ENCODE peak calls at places on chromosomes 16 and 17, in ten cellular contexts. I is Caco-2, Z is NB4, M is IMR-90, X is AG04450, V is sigmoid colon, W is cardiac muscle cell, K is dorsolateral prefrontal cortex, G is astrocyte of the spinal cord, U is AG10803. D is an unnamed sample.

GRCh38 chr17:45291170-45291805 is 25.5 kb downstream of the MAP3K14 start:
- DNase-seq in M (no peak), G (no peak), I (no peak), Z (peak; percentile 55), V (no peak), U (no peak), K (no peak), X (no peak), W (no peak), D (no peak)

GRCh38 chr16:21599994-21600773 is 807 bp downstream of the METTL9 start:
- DNase-seq in Z (peak; percentile 66), V (no peak), I (peak; percentile 11), U (no peak), X (no peak), W (peak; percentile 48), K (no peak), M (peak; percentile 46), G (peak; percentile 20), D (no peak)

GRCh38 chr16:3020247-3020603 is at the start of gene TNFRSF12A:
- DNase-seq in G (peak; percentile 80), Z (peak; percentile 85), W (peak; percentile 80), X (no peak), V (peak; percentile 83), I (peak; percentile 83), U (peak; percentile 73), K (peak; percentile 28), M (peak; percentile 68), D (peak; percentile 80)

GRCh38 chr17:7552621-7553051 is 3.8 kb downstream of the TNFSF12 start:
- DNase-seq in M (no peak), K (no peak), I (no peak), U (no peak), V (no peak), G (no peak), X (no peak), Z (no peak), W (no peak), D (no peak)

GRCh38 chr17:29376667-29377268 is 13.4 kb upstream of the TAOK1 start:
- DNase-seq in G (peak; percentile 90), K (peak; percentile 90), I (no peak), W (peak; percentile 91), M (peak; percentile 92), X (peak; percentile 67), Z (peak; percentile 28), V (peak; percentile 73), U (peak; percentile 70), D (peak; percentile 77)

GRCh38 chr16:58511933-58512815 is 3.1 kb upstream of the SETD6 start:
- DNase-seq in X (peak; percentile 16), U (peak; percentile 45), Z (peak; percentile 81), W (peak; percentile 72), V (peak; percentile 80), M (peak; percentile 55), K (peak; percentile 76), G (peak; percentile 55), I (peak; percentile 89), D (peak; percentile 90)

GRCh38 chr16:71916397-71916920 is 21.1 kb downstream of the IST1 start:
- DNase-seq in M (peak; percentile 57), G (no peak), V (no peak), X (no peak), U (no peak), Z (no peak), K (no peak), I (no peak), W (no peak), D (no peak)

GRCh38 chr17:83000738-83001137 is 78.7 kb upstream of the METRNL start:
- DNase-seq in W (no peak), Z (no peak), I (no peak), X (no peak), K (no peak), M (no peak), U (no peak), G (no peak), V (no peak), D (no peak)

GRCh38 chr17:44655983-44656700 is at the start of gene MEIOC:
- DNase-seq in M (peak; percentile 6), G (peak; percentile 9), K (no peak), W (peak; percentile 22), U (no peak), I (no peak), X (no peak), V (no peak), Z (no peak), D (peak; percentile 57)

GRCh38 chr17:81905993-81906392 is 4.0 kb downstream of the NPB start:
- DNase-seq in X (no peak), V (no peak), Z (no peak), U (no peak), M (no peak), G (no peak), K (no peak), W (no peak), I (no peak), D (no peak)

GRCh38 chr17:7263071-7263800 is 958 bp upstream of the CLDN7 start:
- DNase-seq in K (no peak), G (no peak), M (no peak), V (no peak), U (no peak), W (peak; percentile 10), Z (no peak), X (no peak), I (peak; percentile 65), D (peak; percentile 57)

GRCh38 chr17:17557796-17558195 is 33.7 kb downstream of the PEMT start:
- DNase-seq in V (no peak), W (no peak), Z (no peak), K (no peak), U (no peak), X (no peak), I (no peak), G (no peak), M (no peak), D (no peak)

GRCh38 chr17:41620583-41621434 is 3.6 kb downstream of the KRT17 start:
- DNase-seq in X (no peak), K (no peak), I (no peak), Z (no peak), U (peak; percentile 29), W (peak; percentile 60), M (no peak), G (no peak), V (peak; percentile 47), D (no peak)

GRCh38 chr16:56087636-56088035 is 103.7 kb upstream of the GNAO1 start:
- DNase-seq in U (no peak), G (no peak), Z (no peak), W (no peak), X (no peak), K (no peak), V (no peak), M (no peak), I (no peak), D (no peak)

DNA sequence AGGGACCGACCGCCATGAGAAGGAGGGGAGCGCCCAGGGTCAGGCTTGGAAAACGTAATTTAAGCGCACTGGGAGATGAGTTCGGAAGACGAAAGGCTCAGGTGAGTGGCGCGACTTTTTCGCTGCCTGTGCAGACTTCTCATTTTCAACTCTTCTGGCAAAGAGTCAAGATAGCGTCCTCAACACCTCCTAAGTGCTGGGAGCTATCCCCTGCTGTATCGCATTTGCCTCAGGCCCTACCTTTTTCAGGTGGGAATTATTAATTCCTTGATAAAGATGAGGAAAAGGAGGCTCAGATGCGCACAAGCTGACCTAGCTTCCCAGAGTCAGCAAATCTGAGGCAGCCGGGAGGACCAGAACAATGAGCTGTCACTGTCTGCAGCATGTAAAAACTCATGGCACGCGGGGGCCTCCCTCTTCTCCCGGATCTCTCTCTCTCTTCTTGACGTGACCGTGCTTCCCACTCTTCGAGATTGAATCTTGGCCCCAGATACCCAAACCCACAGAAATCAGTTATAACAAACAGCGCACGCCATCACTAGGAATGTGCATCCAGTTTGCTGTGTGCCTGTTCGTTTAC is 496 bp upstream of the ADAMTS18 start:
- DNase-seq in I (no peak), M (no peak), Z (no peak), X (no peak), W (no peak), U (no peak), K (no peak), G (no peak), V (no peak), D (no peak)
- H3K4me3 ChIP-seq in I (no peak overlapping the region), M (no peak overlapping the region), Z (no peak overlapping the region), X (no peak overlapping the region), W (peak overlapping the region; percentile 40), U (no peak overlapping the region), K (peak overlapping the region; percentile 28), G (no peak overlapping the region), V (no peak overlapping the region), D (peak overlapping the region; percentile 43)

DNA sequence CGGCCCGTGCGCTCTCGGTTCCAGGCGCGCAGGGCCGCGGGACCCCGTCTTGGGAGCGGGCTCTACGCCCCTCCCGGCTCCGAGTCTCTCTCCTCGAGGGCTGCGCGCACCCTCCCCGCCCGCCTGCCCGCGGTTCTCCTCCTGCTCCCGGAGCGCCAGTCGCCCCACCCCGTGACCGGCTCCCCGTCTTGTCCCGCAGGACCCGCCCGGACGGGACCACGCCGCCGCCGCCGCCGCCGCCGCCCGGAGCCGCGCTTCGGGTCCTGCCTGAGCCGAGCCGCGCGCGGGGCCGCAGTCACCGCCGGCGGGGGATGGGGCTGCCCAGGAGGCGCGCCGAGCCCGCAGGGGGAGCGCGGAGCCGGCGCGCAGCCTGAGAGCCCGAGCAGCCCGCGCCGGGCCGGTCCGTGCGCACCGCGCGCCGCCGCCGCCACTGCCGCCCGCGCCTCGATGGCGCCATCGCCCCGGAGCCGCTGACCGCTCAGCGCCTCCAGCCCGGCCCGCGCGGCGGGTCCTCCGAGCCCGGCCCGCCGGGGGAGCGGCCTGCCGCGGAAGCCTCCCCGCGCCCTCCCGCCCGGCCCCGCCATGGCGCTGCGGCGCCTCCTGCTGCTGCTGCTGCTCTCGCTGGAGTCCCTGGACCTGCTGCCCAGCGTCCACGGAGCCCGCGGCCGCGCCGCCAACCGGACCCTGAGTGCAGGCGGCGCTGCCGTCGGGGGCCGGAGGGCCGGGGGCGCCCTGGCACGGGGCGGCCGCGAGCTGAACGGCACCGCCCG is at the start of gene SHISA6:
- DNase-seq in X (no peak), M (no peak), V (no peak), Z (no peak), I (peak; percentile 7), G (no peak), W (no peak), K (no peak), U (no peak), D (peak; percentile 38)
- TF ChIP-seq CTCF in X (no peak), M (no peak), V (no peak), Z (no peak), I (no peak), G (no peak), W (no peak), K (no peak), U (no peak), D (peak; percentile 37)

DNA sequence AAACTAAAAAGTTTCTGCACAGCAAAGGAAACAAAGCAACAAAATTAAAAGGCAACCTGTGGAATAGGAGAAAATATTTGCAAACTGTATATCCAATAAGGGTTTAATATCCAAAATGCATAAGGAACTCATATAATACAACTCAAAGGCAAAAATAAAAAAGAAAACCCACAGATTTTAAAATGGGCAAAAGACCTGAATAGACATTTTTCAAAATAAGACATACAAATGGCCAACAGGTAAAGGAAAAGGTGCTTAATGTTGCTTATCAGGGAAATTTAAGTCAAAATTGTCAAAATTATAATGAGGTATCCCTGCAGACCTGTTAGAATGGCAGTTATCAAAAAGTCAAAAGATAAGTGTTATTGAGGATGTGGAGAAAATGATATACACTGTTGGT is 133.5 kb upstream of the CACNG5 start:
- DNase-seq in W (no peak), G (no peak), U (no peak), V (no peak), X (no peak), Z (no peak), M (no peak), I (no peak), K (no peak), D (no peak)
- H3K4me3 ChIP-seq in W (no peak overlapping the region), G (no peak overlapping the region), U (no peak overlapping the region), V (no peak overlapping the region), X (no peak overlapping the region), Z (no peak overlapping the region), M (no peak overlapping the region), I (no peak overlapping the region), K (no peak overlapping the region), D (no peak overlapping the region)

GRCh38 chr16:88811850-88812736 is at the start of gene APRT:
- DNase-seq in G (peak; percentile 94), W (peak; percentile 97), V (peak; percentile 97), I (peak; percentile 99), Z (peak; percentile 96), U (peak; percentile 92), X (peak; percentile 90), K (peak; percentile 92), M (peak; percentile 95), D (peak; percentile 88)
- TF ChIP-seq CTCF in G (peak; percentile 21), W (peak; percentile 31), V (peak; percentile 9), I (no peak), Z (peak; percentile 31), U (no peak), X (peak; percentile 30), K (no peak), M (peak; percentile 53), D (peak; percentile 33)